ENCODE peak calls at places on chromosomes 13 and 19, in seven cellular contexts. Z is stimulated activated naive CD8-positive, alpha-beta T cell treated with anti-CD3 and anti-CD28 coated beads, Interleukin-15, Interleukin-2, amounts not matched to agents 100 U/mL and 50 U/mL, for 24 hours; D is dermis microvascular lymphatic vessel endothelial cell; J is GM23248; S is activated CD4-positive, CD25-positive, alpha-beta regulatory T cell; H is stimulated activated CD4-positive, alpha-beta T cell treated with anti-CD3 and anti-CD28 coated beads, Interleukin-4, amount 100 ng/mL, for 4 hours; X is AG04450. T is an unnamed sample.
A peak's percentile ranks its signal among the peaks of the same experiment; 100 is the strongest.

GRCh38 chr19:9075064-9075964 is 11.5 kb upstream of the OR1M1 start:
- DNase-seq in X (peak; percentile 39), J (peak; percentile 83), Z (peak; percentile 4), H (no peak), S (no peak), D (peak; percentile 95), T (no peak)

GRCh38 chr13:75670496-75670895 is 34.4 kb downstream of the LMO7 start:
- DNase-seq in Z (no peak), S (no peak), D (peak; percentile 66), X (no peak), H (no peak), J (peak; percentile 61), T (no peak)

GRCh38 chr19:2755811-2756210 is 16.0 kb upstream of the SLC39A3 start:
- DNase-seq in S (no peak), D (no peak), X (no peak), J (no peak), Z (no peak), H (no peak), T (no peak)

GRCh38 chr13:80141114-80141849 is 199.6 kb downstream of the SPRY2 start:
- DNase-seq in J (peak; percentile 75), S (no peak), X (peak; percentile 44), Z (no peak), H (no peak), D (peak; percentile 15), T (no peak)

GRCh38 chr13:42804244-42804868 is 23.0 kb downstream of the FAM216B start:
- DNase-seq in X (no peak), S (no peak), Z (no peak), J (no peak), D (no peak), H (no peak), T (no peak)

GRCh38 chr13:51562011-51562671 is 22.1 kb upstream of the WDFY2 start:
- DNase-seq in J (no peak), S (no peak), X (no peak), Z (peak; percentile 10), H (no peak), D (no peak), T (no peak)

GRCh38 chr19:15780595-15781418 is 6.7 kb upstream of the OR10H5 start:
- DNase-seq in D (no peak), H (no peak), X (no peak), S (no peak), J (no peak), Z (no peak), T (no peak)

GRCh38 chr19:51503428-51503827 is 1.8 kb upstream of the SIGLEC12 start:
- DNase-seq in S (no peak), H (no peak), X (no peak), Z (no peak), J (no peak), D (no peak), T (no peak)

GRCh38 chr19:52200044-52200443 is 10.2 kb downstream of the PPP2R1A start:
- DNase-seq in X (peak; percentile 21), Z (no peak), J (peak; percentile 93), H (no peak), S (no peak), D (peak; percentile 76), T (no peak)

GRCh38 chr19:19591133-19591825 is 27.2 kb downstream of the PBX4 start:
- DNase-seq in S (peak; percentile 41), J (peak; percentile 98), D (no peak), Z (peak; percentile 65), H (peak; percentile 42), X (peak; percentile 95), T (peak; percentile 66)

GRCh38 chr13:40910324-40911050 is 108.6 kb downstream of the ELF1 start:
- DNase-seq in Z (no peak), D (no peak), H (no peak), J (peak; percentile 37), S (no peak), X (no peak), T (no peak)

GRCh38 chr13:30618186-30618937 is 642 bp downstream of the USPL1 start:
- DNase-seq in H (no peak), J (peak; percentile 50), S (no peak), Z (peak; percentile 37), D (peak; percentile 36), X (no peak), T (no peak)

GRCh38 chr13:66264976-66265375 is 965.2 kb downstream of the PCDH9 start:
- DNase-seq in S (no peak), X (no peak), H (no peak), D (no peak), J (no peak), Z (no peak), T (no peak)

GRCh38 chr19:16457195-16457953 is 14.4 kb downstream of the EPS15L1 start:
- DNase-seq in S (no peak), Z (no peak), H (no peak), J (peak; percentile 60), D (peak; percentile 77), X (no peak), T (no peak)

GRCh38 chr19:53870485-53870844 is 2.8 kb downstream of the MYADM start:
- DNase-seq in H (no peak), J (no peak), D (no peak), Z (no peak), S (no peak), X (no peak), T (peak; percentile 54)

GRCh38 chr19:5963855-5964254 is 14.1 kb downstream of the RANBP3 start:
- DNase-seq in S (no peak), X (no peak), Z (no peak), H (no peak), J (no peak), D (no peak), T (no peak)

GRCh38 chr19:11092181-11092538 is 2.9 kb downstream of the LDLR start:
- DNase-seq in X (no peak), D (peak; percentile 92), Z (no peak), J (peak; percentile 87), S (peak; percentile 8), H (no peak), T (no peak)

GRCh38 chr13:87661471-87661870 is 9.7 kb upstream of the SLITRK5 start:
- DNase-seq in S (no peak), X (no peak), D (no peak), Z (no peak), J (no peak), H (no peak), T (no peak)

GRCh38 chr13:39047560-39047959 is 9.3 kb downstream of the NHLRC3 start:
- DNase-seq in S (no peak), X (no peak), J (no peak), D (no peak), H (no peak), Z (no peak), T (peak; percentile 83)

GRCh38 chr19:15136234-15136954 is 29.2 kb downstream of the SYDE1 start:
- DNase-seq in D (no peak), X (no peak), Z (no peak), H (no peak), S (no peak), J (peak; percentile 28), T (no peak)

GRCh38 chr19:55703790-55704215 is 28.8 kb downstream of the EPN1 start:
- DNase-seq in X (no peak), Z (peak; percentile 65), H (peak; percentile 51), S (peak; percentile 11), D (peak; percentile 32), J (peak; percentile 66), T (no peak)

GRCh38 chr13:66826398-66826797 is 403.7 kb downstream of the PCDH9 start:
- DNase-seq in H (no peak), S (no peak), Z (no peak), J (no peak), D (peak; percentile 44), X (no peak), T (no peak)

GRCh38 chr13:38417727-38418126 is 68.1 kb downstream of the UFM1 start:
- DNase-seq in H (no peak), J (peak; percentile 49), D (peak; percentile 3), Z (no peak), S (no peak), X (no peak), T (peak; percentile 57)

GRCh38 chr13:99969934-99970760 is 1.4 kb downstream of the ZIC5 start:
- DNase-seq in D (no peak), X (no peak), S (no peak), H (no peak), J (peak; percentile 71), Z (peak; percentile 39), T (no peak)

GRCh38 chr19:15288146-15288963 is 44.0 kb downstream of the BRD4 start:
- DNase-seq in D (peak; percentile 32), J (peak; percentile 66), X (no peak), Z (no peak), S (no peak), H (no peak), T (no peak)

GRCh38 chr13:73355134-73355533 is 296.3 kb downstream of the KLF5 start:
- DNase-seq in Z (no peak), S (no peak), X (no peak), D (no peak), H (no peak), J (no peak), T (no peak)

GRCh38 chr13:39448831-39449230 is 154.2 kb downstream of the LHFPL6 start:
- DNase-seq in H (no peak), X (no peak), D (no peak), S (no peak), J (no peak), Z (no peak), T (no peak)

GRCh38 chr13:48478401-48478800 is 54.5 kb downstream of the RCBTB2 start:
- DNase-seq in X (no peak), D (no peak), H (no peak), Z (no peak), S (no peak), J (peak; percentile 25), T (no peak)

T was measured in T47D.